ENCODE peak calls at places on chromosomes 2 and 18, in ten cellular contexts. S is HCEC 1CT; I is heart left ventricle; X is NCI-H1092 treated with DMSO at 0.1 percent for 48 hours; E is epithelial cell of esophagus; U is GM18507; R is Panc1; A is CD4-positive, alpha-beta T cell; H is glutamatergic neuron; N is lower leg skin. J is an unnamed sample.

GRCh38 chr2:20588918-20589871 is 61.7 kb downstream of the HS1BP3 start:
- DNase-seq in S (no peak), I (no peak), X (no peak), E (no peak), U (no peak), R (no peak), A (no peak), H (peak), N (no peak), J (no peak)

GRCh38 chr18:45730832-45731545 is 7.0 kb downstream of the SLC14A1 start:
- DNase-seq in S (peak), I (no peak), X (no peak), E (peak), U (no peak), R (peak), A (no peak), H (no peak), N (no peak), J (no peak)

GRCh38 chr2:239522740-239523119 is 121.9 kb upstream of the HDAC4 start:
- DNase-seq in S (no peak), I (no peak), X (no peak), E (no peak), U (no peak), R (no peak), A (no peak), H (no peak), N (no peak), J (no peak)

GRCh38 chr2:238906936-238907716 is 59.2 kb downstream of the TWIST2 start:
- DNase-seq in S (no peak), I (no peak), X (no peak), E (no peak), U (no peak), R (no peak), A (no peak), H (no peak), N (no peak), J (no peak)

GRCh38 chr2:237235383-237236095 is 149.8 kb downstream of the COPS8 start:
- DNase-seq in S (peak), I (peak), X (no peak), E (no peak), U (no peak), R (no peak), A (no peak), H (no peak), N (no peak), J (no peak)

GRCh38 chr2:11073251-11073650 is 82.0 kb upstream of the SLC66A3 start:
- DNase-seq in S (peak), I (no peak), X (peak), E (peak), U (no peak), R (no peak), A (no peak), H (peak), N (peak), J (no peak)

GRCh38 chr2:189798312-189799029 is 14.2 kb downstream of the PMS1 start:
- DNase-seq in S (peak), I (no peak), X (peak), E (peak), U (no peak), R (no peak), A (no peak), H (no peak), N (no peak), J (no peak)

GRCh38 chr2:20615046-20615465 is 35.8 kb downstream of the HS1BP3 start:
- DNase-seq in S (no peak), I (peak), X (no peak), E (no peak), U (no peak), R (no peak), A (no peak), H (peak), N (no peak), J (no peak)

GRCh38 chr2:20516646-20517341 is 69.9 kb downstream of the RHOB start:
- DNase-seq in S (no peak), I (no peak), X (no peak), E (no peak), U (peak), R (no peak), A (no peak), H (no peak), N (no peak), J (no peak)

J was measured in effector memory CD8-positive, alpha-beta T cell.